ENCODE peak calls at places on chromosome 13, in seven cellular contexts. W is activated CD4-positive, alpha-beta T cell treated with anti-CD3 and anti-CD28 coated beads for 48 hours; O is RKO; R is CD4-positive, alpha-beta T cell; U is stimulated activated CD4-positive, alpha-beta T cell treated with anti-CD3 and anti-CD28 coated beads, Interleukin-12 subunit alpha, Interleukin-12 subunit beta, amount 100 ng/mL, for 4 hours; S is foreskin fibroblast; C is T-helper 1 cell. L is an unnamed sample.

GRCh38 chr13:39602277-39602613 is 748 bp downstream of the LHFPL6 start:
- DNase-seq in R (no peak), U (peak), C (no peak), S (no peak), O (no peak), W (no peak), L (no peak)

GRCh38 chr13:27978301-27978968 is 9.3 kb upstream of the CDX2 start:
- DNase-seq in S (no peak), C (no peak), R (no peak), O (no peak), W (no peak), U (no peak), L (no peak)

GRCh38 chr13:42696191-42696590 is 85.2 kb upstream of the FAM216B start:
- DNase-seq in O (no peak), C (no peak), U (no peak), W (no peak), S (peak), R (no peak), L (no peak)

GRCh38 chr13:29561918-29562317 is 33.6 kb downstream of the SLC7A1 start:
- DNase-seq in O (no peak), R (no peak), U (no peak), W (no peak), C (no peak), S (no peak), L (no peak)

GRCh38 chr13:88031980-88032562 is 360.9 kb downstream of the SLITRK5 start:
- DNase-seq in W (no peak), C (no peak), R (no peak), S (peak), U (no peak), O (peak), L (no peak)

GRCh38 chr13:98141091-98141490 is 1.8 kb upstream of the FARP1 start:
- DNase-seq in W (no peak), S (no peak), O (no peak), R (no peak), C (no peak), U (no peak), L (no peak)

GRCh38 chr13:34764246-34764645 is 177.8 kb upstream of the NBEA start:
- DNase-seq in W (no peak), U (no peak), C (no peak), R (no peak), O (no peak), S (no peak), L (no peak)

GRCh38 chr13:101303512-101303911 is 112.8 kb downstream of the NALCN start:
- DNase-seq in U (no peak), R (no peak), S (peak), C (no peak), W (no peak), O (no peak), L (no peak)

GRCh38 chr13:112972258-112972657 is 3.2 kb downstream of the MCF2L start:
- DNase-seq in C (no peak), O (no peak), W (no peak), U (no peak), S (no peak), R (no peak), L (no peak)

GRCh38 chr13:39542361-39542760 is 60.6 kb downstream of the LHFPL6 start:
- DNase-seq in U (no peak), O (no peak), S (no peak), C (no peak), R (no peak), W (no peak), L (no peak)

GRCh38 chr13:48873598-48873997 is 102.1 kb upstream of the FNDC3A start:
- DNase-seq in S (peak), W (no peak), C (no peak), O (peak), R (no peak), U (no peak), L (no peak)

GRCh38 chr13:105634059-105634458 is 901.4 kb downstream of the EFNB2 start:
- DNase-seq in C (no peak), U (no peak), O (no peak), R (no peak), W (no peak), S (peak), L (no peak)

GRCh38 chr13:85013006-85013405 is 786.2 kb downstream of the SLITRK6 start:
- DNase-seq in R (no peak), U (no peak), S (peak), O (no peak), W (no peak), C (no peak), L (no peak)

GRCh38 chr13:53513199-53513598 is 484.6 kb downstream of the OLFM4 start:
- DNase-seq in C (no peak), O (no peak), R (no peak), U (no peak), W (no peak), S (no peak), L (no peak)

GRCh38 chr13:77521194-77521593 is 14.3 kb upstream of the SCEL start:
- DNase-seq in S (peak), R (no peak), U (no peak), W (no peak), C (no peak), O (no peak), L (no peak)

GRCh38 chr13:26500618-26501320 is 56.7 kb upstream of the WASF3 start:
- DNase-seq in S (no peak), U (no peak), C (no peak), O (no peak), R (no peak), W (no peak), L (peak)

GRCh38 chr13:33334831-33335230 is 49.3 kb upstream of the STARD13 start:
- DNase-seq in S (no peak), W (no peak), C (no peak), R (no peak), U (no peak), O (no peak), L (no peak)

GRCh38 chr13:67238277-67238859 is 8.2 kb upstream of the PCDH9 start:
- DNase-seq in C (no peak), U (no peak), S (peak), W (no peak), O (peak), R (no peak), L (no peak)

GRCh38 chr13:114288157-114288591 is 6.8 kb downstream of the UPF3A start:
- DNase-seq in W (no peak), R (no peak), U (no peak), O (no peak), S (no peak), C (no peak), L (no peak)

GRCh38 chr13:80262051-80262695 is 78.8 kb downstream of the SPRY2 start:
- DNase-seq in R (no peak), U (no peak), S (no peak), C (no peak), O (no peak), W (no peak), L (no peak)

GRCh38 chr13:95920485-95920884 is 132.7 kb downstream of the UGGT2 start:
- DNase-seq in W (no peak), R (no peak), S (no peak), C (no peak), U (no peak), O (no peak), L (no peak)

GRCh38 chr13:24187185-24187584 is 26.7 kb downstream of the SPATA13 start:
- DNase-seq in C (no peak), S (peak), R (no peak), W (peak), U (no peak), O (peak), L (no peak)

GRCh38 chr13:99057310-99057975 is 79.6 kb upstream of the DOCK9 start:
- DNase-seq in U (no peak), O (no peak), C (no peak), W (no peak), S (peak), R (no peak), L (no peak)

GRCh38 chr13:54241719-54242118 is 1213.1 kb downstream of the OLFM4 start:
- DNase-seq in W (no peak), O (no peak), S (no peak), C (no peak), R (no peak), U (no peak), L (no peak)